ENCODE peak calls at places on chromosomes 16 and 17, in ten cellular contexts. Z is body of pancreas, U is GM23338, Q is uterus, F is A549, Y is tibial nerve, H is BE2C, D is heart left ventricle, N is mucosa of descending colon, W is heart right ventricle. T is an unnamed sample.
A peak's percentile ranks its signal among the peaks of the same experiment; 100 is the strongest.

GRCh38 chr16:83109736-83110135 is 483.0 kb downstream of the CDH13 start:
- DNase-seq in Z (no peak), U (no peak), Q (no peak), F (no peak), Y (no peak), H (no peak), D (no peak), N (no peak), W (no peak), T (no peak)

GRCh38 chr17:29084476-29085148 is 41.7 kb downstream of the PIPOX start:
- DNase-seq in Z (peak; percentile 67), U (peak; percentile 38), Q (no peak), F (no peak), Y (no peak), H (peak; percentile 31), D (peak; percentile 19), N (no peak), W (no peak), T (no peak)

GRCh38 chr16:3640632-3641501 is 13.6 kb upstream of the DNASE1 start:
- DNase-seq in Z (no peak), U (no peak), Q (no peak), F (no peak), Y (no peak), H (no peak), D (no peak), N (no peak), W (no peak), T (no peak)

GRCh38 chr17:62676231-62676943 is 48.9 kb downstream of the MRC2 start:
- DNase-seq in Z (no peak), U (no peak), Q (no peak), F (no peak), Y (no peak), H (no peak), D (peak; percentile 42), N (no peak), W (no peak), T (no peak)

GRCh38 chr16:66395806-66396555 is 29.5 kb downstream of the CDH5 start:
- DNase-seq in Z (no peak), U (no peak), Q (no peak), F (no peak), Y (no peak), H (no peak), D (no peak), N (no peak), W (no peak), T (no peak)

GRCh38 chr17:45791041-45791582 is 7.0 kb downstream of the CRHR1 start:
- DNase-seq in Z (no peak), U (no peak), Q (peak; percentile 43), F (no peak), Y (no peak), H (peak; percentile 49), D (no peak), N (no peak), W (no peak), T (no peak)

GRCh38 chr16:50498756-50499155 is 49.4 kb upstream of the NKD1 start:
- DNase-seq in Z (no peak), U (no peak), Q (peak; percentile 31), F (no peak), Y (no peak), H (no peak), D (no peak), N (no peak), W (no peak), T (no peak)

GRCh38 chr17:9932481-9932880 is 27.4 kb upstream of the RCVRN start:
- DNase-seq in Z (no peak), U (no peak), Q (no peak), F (peak; percentile 26), Y (no peak), H (no peak), D (no peak), N (no peak), W (no peak), T (no peak)

GRCh38 chr17:74442670-74443515 is 11.0 kb downstream of the GPRC5C start:
- DNase-seq in Z (peak; percentile 98), U (peak; percentile 64), Q (peak; percentile 80), F (peak; percentile 66), Y (peak; percentile 87), H (peak; percentile 63), D (peak; percentile 94), N (peak; percentile 95), W (peak; percentile 92), T (peak; percentile 96)

GRCh38 chr16:65657556-65657955 is 535.7 kb upstream of the CDH11 start:
- DNase-seq in Z (no peak), U (no peak), Q (no peak), F (no peak), Y (no peak), H (no peak), D (no peak), N (no peak), W (no peak), T (no peak)

GRCh38 chr16:1322407-1322806 is 11.0 kb upstream of the BAIAP3 start:
- DNase-seq in Z (no peak), U (no peak), Q (no peak), F (no peak), Y (no peak), H (no peak), D (no peak), N (no peak), W (no peak), T (no peak)

GRCh38 chr17:77961741-77962140 is 3.2 kb downstream of the TNRC6C start:
- DNase-seq in Z (no peak), U (no peak), Q (no peak), F (no peak), Y (no peak), H (no peak), D (no peak), N (no peak), W (no peak), T (no peak)
- H3K4me1 ChIP-seq in Z (peaks cover 27% of the 10 kb centered on the region), U (peaks cover 58% of the 10 kb centered on the region), Q (peaks cover 5% of the 10 kb centered on the region), F (peaks cover 5% of the 10 kb centered on the region), Y (peaks cover 78% of the 10 kb centered on the region), H (peaks cover 21% of the 10 kb centered on the region), D (peaks cover 43% of the 10 kb centered on the region), N (peaks cover 14% of the 10 kb centered on the region), W (peaks cover 68% of the 10 kb centered on the region), T (peaks cover 14% of the 10 kb centered on the region)

GRCh38 chr17:57634713-57635465 is 110.2 kb downstream of the CCDC182 start:
- DNase-seq in Z (no peak), U (no peak), Q (no peak), F (no peak), Y (no peak), H (no peak), D (no peak), N (no peak), W (no peak), T (no peak)

GRCh38 chr17:57638284-57638683 is 106.8 kb downstream of the CCDC182 start:
- DNase-seq in Z (no peak), U (no peak), Q (no peak), F (no peak), Y (no peak), H (no peak), D (no peak), N (no peak), W (no peak), T (no peak)

GRCh38 chr17:57637668-57638010 is 107.5 kb downstream of the CCDC182 start:
- DNase-seq in Z (no peak), U (no peak), Q (no peak), F (no peak), Y (no peak), H (no peak), D (no peak), N (no peak), W (no peak), T (no peak)

GRCh38 chr17:57636274-57636673 is 108.8 kb downstream of the CCDC182 start:
- DNase-seq in Z (no peak), U (no peak), Q (no peak), F (no peak), Y (no peak), H (no peak), D (peak; percentile 1), N (no peak), W (no peak), T (no peak)

GRCh38 chr17:57636985-57637667 is 108.0 kb downstream of the CCDC182 start:
- DNase-seq in Z (no peak), U (no peak), Q (no peak), F (no peak), Y (no peak), H (no peak), D (no peak), N (no peak), W (no peak), T (no peak)
- H3K4me3 ChIP-seq in Z (no peak overlapping the region), U (no peak overlapping the region), Q (no peak overlapping the region), F (no peak overlapping the region), Y (no peak overlapping the region), H (no peak overlapping the region), D (no peak overlapping the region), N (no peak overlapping the region), W (no peak overlapping the region), T (no peak overlapping the region)

DNA sequence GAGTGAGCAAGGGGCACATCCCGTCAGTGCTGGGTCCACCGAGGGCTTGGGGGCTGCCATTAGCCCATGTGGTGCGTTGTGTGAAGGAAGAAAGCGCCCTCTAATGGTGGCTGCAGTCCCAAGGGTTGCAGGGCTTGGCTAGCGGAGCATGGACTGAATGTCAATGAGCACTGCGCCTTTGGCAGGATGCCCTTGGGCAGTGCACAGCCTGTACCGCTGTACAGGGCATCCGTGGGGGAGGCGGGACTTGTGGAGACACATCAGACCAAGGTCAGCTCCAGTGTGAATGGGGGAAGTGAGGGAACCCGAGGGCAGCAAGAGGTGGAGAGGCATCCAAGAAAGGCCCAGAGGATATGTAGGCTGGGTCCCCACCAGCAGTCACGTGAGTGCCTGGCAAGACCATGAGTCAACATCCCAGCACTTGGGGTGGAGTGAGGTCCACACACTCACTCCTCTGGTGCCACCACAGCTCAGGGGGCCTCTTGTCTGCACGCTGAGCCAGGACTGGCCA is 75.5 kb upstream of the MED9 start:
- DNase-seq in Z (peak; percentile 36), U (peak; percentile 80), Q (no peak), F (peak; percentile 50), Y (no peak), H (peak; percentile 28), D (peak; percentile 66), N (no peak), W (no peak), T (no peak)
- TF ChIP-seq CTCF in Z (no peak), U (peak; percentile 93), Q (no peak), F (no peak), Y (no peak), H (peak; percentile 19), D (no peak), N (no peak), W (no peak), T (no peak)

GRCh38 chr16:11916524-11917285 is 949 bp upstream of the GSPT1 start:
- DNase-seq in Z (peak; percentile 48), U (no peak), Q (no peak), F (peak; percentile 87), Y (no peak), H (no peak), D (no peak), N (peak; percentile 66), W (no peak), T (no peak)

GRCh38 chr16:11914759-11915643 is 755 bp downstream of the GSPT1 start:
- DNase-seq in Z (peak; percentile 44), U (peak; percentile 63), Q (peak; percentile 20), F (peak; percentile 34), Y (no peak), H (peak; percentile 42), D (peak; percentile 78), N (peak; percentile 57), W (peak; percentile 28), T (peak; percentile 72)

GRCh38 chr16:11915644-11916523 is at the start of gene GSPT1:
- DNase-seq in Z (peak; percentile 98), U (peak; percentile 99), Q (peak; percentile 99), F (peak; percentile 99), Y (peak; percentile 98), H (peak; percentile 99), D (peak; percentile 100), N (peak; percentile 99), W (peak; percentile 100), T (peak; percentile 100)

GRCh38 chr16:11913425-11914079 is 2.2 kb downstream of the GSPT1 start:
- DNase-seq in Z (no peak), U (no peak), Q (no peak), F (peak; percentile 19), Y (no peak), H (no peak), D (no peak), N (peak; percentile 21), W (no peak), T (no peak)

GRCh38 chr16:11914210-11914758 is 1.5 kb downstream of the GSPT1 start:
- DNase-seq in Z (no peak), U (no peak), Q (no peak), F (no peak), Y (no peak), H (no peak), D (no peak), N (no peak), W (no peak), T (no peak)
- H3K4me1 ChIP-seq in Z (peaks cover 61% of the 10 kb centered on the region), U (peaks cover 25% of the 10 kb centered on the region), Q (peaks cover 19% of the 10 kb centered on the region), F (peaks cover 41% of the 10 kb centered on the region), Y (peaks cover 56% of the 10 kb centered on the region), H (no peaks in the 10 kb centered on the region), D (peaks cover 7% of the 10 kb centered on the region), N (peaks cover 36% of the 10 kb centered on the region), W (peaks cover 53% of the 10 kb centered on the region), T (peaks cover 15% of the 10 kb centered on the region)